ENCODE peak calls at places on chromosome 13, in eight cellular contexts. N, Z, L, A, I, T, C and D are unnamed samples.

GRCh38 chr13:112658807-112659206 is 31.0 kb upstream of the ATP11A start:
- DNase-seq in I (no peak), L (peak), A (no peak), N (no peak), Z (peak), T (no peak), C (no peak), D (no peak)

GRCh38 chr13:83211301-83211700 is 671.0 kb downstream of the SLITRK1 start:
- DNase-seq in L (peak), I (no peak), Z (no peak), N (no peak), T (no peak), C (no peak), A (no peak), D (no peak)

GRCh38 chr13:48066310-48066989 is 28.5 kb downstream of the MED4 start:
- DNase-seq in C (peak), N (no peak), Z (peak), I (no peak), T (no peak), A (no peak), L (peak), D (no peak)

GRCh38 chr13:98761126-98761978 is 8.9 kb upstream of the SLC15A1 start:
- DNase-seq in Z (peak), A (no peak), I (no peak), N (peak), C (no peak), T (no peak), L (peak), D (peak)

GRCh38 chr13:96223231-96223630 is 133.3 kb downstream of the HS6ST3 start:
- DNase-seq in A (no peak), T (no peak), I (no peak), N (no peak), L (no peak), C (no peak), Z (no peak), D (no peak)

GRCh38 chr13:98462241-98462882 is 114.5 kb downstream of the STK24 start:
- DNase-seq in N (no peak), Z (no peak), I (no peak), T (no peak), A (no peak), C (no peak), L (no peak), D (no peak)

GRCh38 chr13:95385808-95386207 is 84.6 kb upstream of the ABCC4 start:
- DNase-seq in Z (no peak), I (no peak), T (no peak), C (no peak), L (no peak), A (no peak), N (no peak), D (no peak)

GRCh38 chr13:82900453-82900852 is 981.8 kb downstream of the SLITRK1 start:
- DNase-seq in Z (no peak), L (no peak), A (no peak), C (no peak), I (no peak), T (no peak), N (no peak), D (no peak)

GRCh38 chr13:26048745-26049144 is 3.1 kb downstream of the SHISA2 start:
- DNase-seq in N (no peak), L (no peak), T (no peak), A (no peak), Z (no peak), I (no peak), C (no peak), D (no peak)

GRCh38 chr13:26051231-26052135 is at the start of gene SHISA2:
- DNase-seq in T (no peak), C (peak), L (peak), Z (peak), A (no peak), I (no peak), N (no peak), D (no peak)

GRCh38 chr13:26052136-26052736 is 420 bp upstream of the SHISA2 start:
- DNase-seq in T (peak), A (no peak), N (no peak), L (no peak), C (peak), Z (no peak), I (no peak), D (no peak)

GRCh38 chr13:26053418-26053980 is 1.7 kb upstream of the SHISA2 start:
- DNase-seq in N (no peak), C (no peak), T (no peak), A (no peak), L (no peak), I (no peak), Z (no peak), D (no peak)

DNA sequence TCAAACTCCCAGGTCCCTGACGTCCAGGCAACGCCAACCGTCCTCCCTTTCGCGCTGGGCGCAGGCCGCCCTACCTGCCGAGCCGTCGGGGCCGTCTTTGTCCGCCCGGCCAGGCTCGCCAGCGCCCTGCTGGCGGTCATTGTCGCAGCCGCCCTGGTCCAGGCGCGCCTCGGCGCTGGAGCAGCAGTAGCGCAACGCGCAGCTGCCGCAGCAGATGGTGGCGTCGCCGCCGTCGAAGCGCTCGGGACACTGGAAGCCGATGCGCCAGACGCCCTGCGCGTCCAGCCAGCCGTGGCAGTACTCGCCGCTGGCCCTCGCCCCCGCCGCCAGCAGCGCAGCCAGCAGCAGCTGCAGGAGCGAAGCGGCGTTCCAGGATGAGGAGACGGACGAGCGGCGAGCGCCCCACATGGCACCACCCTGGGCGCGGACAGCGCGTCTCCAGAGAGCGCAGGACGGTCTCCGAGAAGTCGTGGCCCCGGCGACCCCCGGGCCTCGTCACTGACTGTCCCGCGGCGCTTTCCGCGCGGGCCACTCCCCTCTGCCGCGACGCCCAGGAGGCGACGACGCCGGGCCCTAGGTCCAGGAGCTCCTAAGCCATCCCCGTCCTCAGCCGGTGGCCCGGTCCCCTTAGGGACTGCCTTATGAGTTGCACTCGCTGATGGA is 1.1 kb downstream of the SHISA2 start:
- DNase-seq in C (peak), Z (no peak), L (no peak), A (no peak), I (no peak), N (no peak), T (peak), D (no peak)
- TF ChIP-seq CTCF in C (peak), Z (no peak), L (no peak), A (no peak), I (no peak), N (no peak), T (no peak), D (no peak)

GRCh38 chr13:50613356-50613831 is 230.1 kb downstream of the DLEU7 start:
- DNase-seq in T (no peak), A (no peak), Z (no peak), L (no peak), C (no peak), I (no peak), N (no peak), D (no peak)

GRCh38 chr13:50618206-50618605 is 225.3 kb downstream of the DLEU7 start:
- DNase-seq in N (no peak), I (no peak), A (no peak), L (no peak), C (no peak), Z (no peak), T (no peak), D (no peak)

GRCh38 chr13:50615234-50615633 is 228.3 kb downstream of the DLEU7 start:
- DNase-seq in A (no peak), Z (no peak), C (no peak), I (no peak), L (no peak), N (no peak), T (no peak), D (no peak)

GRCh38 chr13:50617134-50617721 is 226.3 kb downstream of the DLEU7 start:
- DNase-seq in Z (peak), L (peak), C (no peak), N (peak), T (no peak), A (no peak), I (no peak), D (no peak)

GRCh38 chr13:50616101-50616500 is 227.4 kb downstream of the DLEU7 start:
- DNase-seq in I (no peak), C (no peak), A (no peak), L (peak), N (no peak), Z (peak), T (no peak), D (no peak)
- TF ChIP-seq CTCF in I (no peak), C (no peak), A (no peak), L (no peak), N (no peak), Z (no peak), T (no peak), D (no peak)

GRCh38 chr13:32266130-32266529 is 49.0 kb downstream of the ZAR1L start:
- DNase-seq in N (no peak), I (no peak), C (no peak), Z (no peak), L (no peak), T (no peak), A (no peak), D (no peak)

GRCh38 chr13:32265726-32266125 is 49.4 kb downstream of the ZAR1L start:
- DNase-seq in N (no peak), C (no peak), A (no peak), L (no peak), Z (no peak), T (no peak), I (no peak), D (no peak)

GRCh38 chr13:32272021-32272695 is 43.0 kb downstream of the ZAR1L start:
- DNase-seq in A (no peak), I (no peak), T (no peak), Z (peak), L (no peak), N (peak), C (no peak), D (no peak)

GRCh38 chr13:32264407-32264806 is 50.8 kb downstream of the ZAR1L start:
- DNase-seq in I (no peak), A (peak), T (peak), N (no peak), Z (peak), C (no peak), L (peak), D (no peak)

GRCh38 chr13:32267836-32268439 is 47.2 kb downstream of the ZAR1L start:
- DNase-seq in Z (no peak), N (no peak), C (peak), L (no peak), T (peak), A (no peak), I (peak), D (no peak)
- TF ChIP-seq CTCF in Z (peak), N (peak), C (peak), L (peak), T (no peak), A (peak), I (peak), D (peak)

GRCh38 chr13:88887045-88887662 is 1216.0 kb downstream of the SLITRK5 start:
- DNase-seq in A (no peak), C (no peak), T (no peak), N (no peak), L (no peak), Z (no peak), I (no peak), D (no peak)
- TF ChIP-seq CTCF in A (no peak), C (peak), T (no peak), N (no peak), L (no peak), Z (no peak), I (no peak), D (no peak)

GRCh38 chr13:39284801-39285388 is 246.6 kb downstream of the NHLRC3 start:
- DNase-seq in L (peak), A (no peak), C (no peak), Z (no peak), N (no peak), I (no peak), T (no peak), D (no peak)
- TF ChIP-seq CTCF in L (no peak), A (no peak), C (no peak), Z (no peak), N (no peak), I (no peak), T (no peak), D (no peak)

GRCh38 chr13:91108315-91108714 is 239.2 kb upstream of the MIR17HG start:
- DNase-seq in T (no peak), Z (no peak), L (no peak), I (no peak), A (no peak), C (no peak), N (no peak), D (no peak)
- TF ChIP-seq CTCF in T (no peak), Z (no peak), L (no peak), I (no peak), A (no peak), C (no peak), N (no peak), D (no peak)

GRCh38 chr13:103788061-103788652 is 721.9 kb upstream of the SLC10A2 start:
- DNase-seq in N (no peak), Z (no peak), I (no peak), C (peak), A (no peak), T (no peak), L (no peak), D (no peak)
- TF ChIP-seq CTCF in N (peak), Z (no peak), I (no peak), C (peak), A (no peak), T (no peak), L (no peak), D (no peak)

GRCh38 chr13:70842062-70842644 is 733.9 kb upstream of the KLHL1 start:
- DNase-seq in I (no peak), A (no peak), L (no peak), T (no peak), N (no peak), C (no peak), Z (no peak), D (no peak)
- TF ChIP-seq CTCF in I (no peak), A (no peak), L (no peak), T (no peak), N (no peak), C (no peak), Z (no peak), D (no peak)

DNA sequence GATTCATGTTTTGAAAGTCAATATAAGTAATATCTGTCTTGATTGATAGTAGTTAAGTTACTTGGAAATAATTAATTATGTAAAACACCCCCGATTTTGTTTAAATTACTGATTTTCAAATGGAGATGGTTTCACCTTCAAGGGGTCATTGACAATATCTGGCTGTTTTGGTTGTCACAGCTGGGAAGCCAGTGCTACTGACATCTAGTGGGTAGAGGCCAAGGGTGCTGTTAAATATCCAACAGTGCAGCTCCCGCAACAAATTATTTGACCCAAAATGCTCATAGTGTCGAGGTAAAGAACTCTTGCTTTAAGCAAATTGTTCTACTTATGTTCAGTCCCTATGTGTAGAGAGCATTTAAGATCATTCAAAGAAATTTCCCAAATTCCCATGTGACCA is 50.6 kb upstream of the PCDH20 start:
- DNase-seq in N (no peak), Z (no peak), I (no peak), T (no peak), A (no peak), L (no peak), C (peak), D (no peak)
- TF ChIP-seq CTCF in N (no peak), Z (no peak), I (no peak), T (no peak), A (no peak), L (no peak), C (no peak), D (no peak)

GRCh38 chr13:32538621-32539246 is at the start of gene N4BP2L2:
- DNase-seq in N (peak), A (peak), T (peak), C (peak), I (peak), L (peak), Z (peak), D (peak)
- TF ChIP-seq CTCF in N (peak), A (no peak), T (no peak), C (no peak), I (peak), L (peak), Z (peak), D (peak)